ENCODE peak calls at places on chromosomes 11 and 22, in seven cellular contexts. One of them, this sample, is unnamed.

GRCh38 chr22:42083119-42083518 is 3.6 kb downstream of the SMDT1 start:
- DNase-seq in dorsolateral prefrontal cortex: no peak
- DNase-seq in choroid plexus epithelial cell: no peak
- DNase-seq in retinal pigment epithelial cell: no peak
- DNase-seq in tibial artery: no peak
- DNase-seq in heart right ventricle: no peak
- DNase-seq in heart left ventricle: no peak
- DNase-seq in this sample: no peak

GRCh38 chr22:47865626-47866025 is 1103.2 kb downstream of the TBC1D22A start:
- DNase-seq in heart right ventricle: no peak
- DNase-seq in heart left ventricle: no peak
- DNase-seq in retinal pigment epithelial cell: no peak
- DNase-seq in dorsolateral prefrontal cortex: no peak
- DNase-seq in tibial artery: no peak
- DNase-seq in choroid plexus epithelial cell: no peak
- DNase-seq in this sample: peak; percentile 26

GRCh38 chr11:120652705-120653335 is 141.3 kb downstream of the GRIK4 start:
- DNase-seq in tibial artery: no peak
- DNase-seq in dorsolateral prefrontal cortex: no peak
- DNase-seq in choroid plexus epithelial cell: peak; percentile 17
- DNase-seq in heart left ventricle: no peak
- DNase-seq in heart right ventricle: no peak
- DNase-seq in retinal pigment epithelial cell: no peak
- DNase-seq in this sample: peak; percentile 5

GRCh38 chr11:61153593-61154090 is 7.6 kb downstream of the VPS37C start:
- DNase-seq in tibial artery: no peak
- DNase-seq in choroid plexus epithelial cell: peak; percentile 45
- DNase-seq in dorsolateral prefrontal cortex: no peak
- DNase-seq in heart left ventricle: no peak
- DNase-seq in heart right ventricle: no peak
- DNase-seq in retinal pigment epithelial cell: no peak
- DNase-seq in this sample: no peak

GRCh38 chr11:2913029-2913431 is 16.2 kb downstream of the PHLDA2 start:
- DNase-seq in choroid plexus epithelial cell: peak; percentile 67
- DNase-seq in retinal pigment epithelial cell: no peak
- DNase-seq in heart right ventricle: no peak
- DNase-seq in tibial artery: no peak
- DNase-seq in dorsolateral prefrontal cortex: no peak
- DNase-seq in heart left ventricle: no peak
- DNase-seq in this sample: no peak

GRCh38 chr11:61787928-61788491 is 4.4 kb downstream of the TMEM258 start:
- DNase-seq in retinal pigment epithelial cell: peak; percentile 77
- DNase-seq in heart right ventricle: no peak
- DNase-seq in heart left ventricle: no peak
- DNase-seq in dorsolateral prefrontal cortex: no peak
- DNase-seq in tibial artery: no peak
- DNase-seq in choroid plexus epithelial cell: peak; percentile 90
- DNase-seq in this sample: peak; percentile 56

GRCh38 chr11:66768088-66768521 is 39.1 kb upstream of the SPTBN2 start:
- DNase-seq in dorsolateral prefrontal cortex: no peak
- DNase-seq in tibial artery: no peak
- DNase-seq in retinal pigment epithelial cell: no peak
- DNase-seq in heart left ventricle: no peak
- DNase-seq in choroid plexus epithelial cell: peak; percentile 62
- DNase-seq in heart right ventricle: peak; percentile 23
- DNase-seq in this sample: peak; percentile 96

GRCh38 chr22:36913431-36914382 is at the start of gene CSF2RB:
- DNase-seq in retinal pigment epithelial cell: no peak
- DNase-seq in choroid plexus epithelial cell: no peak
- DNase-seq in heart right ventricle: peak; percentile 36
- DNase-seq in heart left ventricle: peak; percentile 33
- DNase-seq in tibial artery: peak; percentile 53
- DNase-seq in dorsolateral prefrontal cortex: no peak
- DNase-seq in this sample: no peak

GRCh38 chr11:94279996-94280395 is 24.4 kb upstream of the IZUMO1R start:
- DNase-seq in heart right ventricle: no peak
- DNase-seq in tibial artery: no peak
- DNase-seq in retinal pigment epithelial cell: no peak
- DNase-seq in heart left ventricle: no peak
- DNase-seq in choroid plexus epithelial cell: no peak
- DNase-seq in dorsolateral prefrontal cortex: no peak
- DNase-seq in this sample: no peak

GRCh38 chr11:108734956-108735559 is 70.2 kb downstream of the DDX10 start:
- DNase-seq in heart right ventricle: no peak
- DNase-seq in choroid plexus epithelial cell: peak; percentile 49
- DNase-seq in dorsolateral prefrontal cortex: no peak
- DNase-seq in heart left ventricle: no peak
- DNase-seq in retinal pigment epithelial cell: no peak
- DNase-seq in tibial artery: no peak
- DNase-seq in this sample: peak; percentile 44

GRCh38 chr22:21764038-21764804 is 28.6 kb upstream of the YPEL1 start:
- DNase-seq in tibial artery: no peak
- DNase-seq in heart right ventricle: no peak
- DNase-seq in heart left ventricle: no peak
- DNase-seq in retinal pigment epithelial cell: no peak
- DNase-seq in dorsolateral prefrontal cortex: no peak
- DNase-seq in choroid plexus epithelial cell: no peak
- DNase-seq in this sample: no peak

GRCh38 chr11:122663764-122664163 is 8.2 kb downstream of the UBASH3B start:
- DNase-seq in tibial artery: no peak
- DNase-seq in dorsolateral prefrontal cortex: no peak
- DNase-seq in choroid plexus epithelial cell: no peak
- DNase-seq in heart right ventricle: no peak
- DNase-seq in retinal pigment epithelial cell: no peak
- DNase-seq in heart left ventricle: no peak
- DNase-seq in this sample: no peak

GRCh38 chr22:40107756-40108437 is 69.8 kb upstream of the TNRC6B start:
- DNase-seq in heart left ventricle: peak; percentile 16
- DNase-seq in tibial artery: no peak
- DNase-seq in heart right ventricle: peak; percentile 10
- DNase-seq in choroid plexus epithelial cell: peak; percentile 35
- DNase-seq in retinal pigment epithelial cell: no peak
- DNase-seq in dorsolateral prefrontal cortex: no peak
- DNase-seq in this sample: peak; percentile 55

GRCh38 chr22:35913925-35914324 is 114.7 kb downstream of the RBFOX2 start:
- DNase-seq in dorsolateral prefrontal cortex: no peak
- DNase-seq in heart left ventricle: no peak
- DNase-seq in retinal pigment epithelial cell: no peak
- DNase-seq in tibial artery: no peak
- DNase-seq in heart right ventricle: no peak
- DNase-seq in choroid plexus epithelial cell: no peak
- DNase-seq in this sample: no peak

GRCh38 chr22:19847345-19847632 is 7.4 kb downstream of the GNB1L start:
- DNase-seq in choroid plexus epithelial cell: no peak
- DNase-seq in tibial artery: no peak
- DNase-seq in heart left ventricle: no peak
- DNase-seq in retinal pigment epithelial cell: no peak
- DNase-seq in dorsolateral prefrontal cortex: no peak
- DNase-seq in heart right ventricle: no peak
- DNase-seq in this sample: no peak

GRCh38 chr22:18927020-18927419 is 9.1 kb downstream of the PRODH start:
- DNase-seq in choroid plexus epithelial cell: no peak
- DNase-seq in dorsolateral prefrontal cortex: no peak
- DNase-seq in heart left ventricle: no peak
- DNase-seq in tibial artery: no peak
- DNase-seq in retinal pigment epithelial cell: no peak
- DNase-seq in heart right ventricle: no peak
- DNase-seq in this sample: no peak

GRCh38 chr11:95453616-95454118 is 222.7 kb upstream of the SESN3 start:
- DNase-seq in choroid plexus epithelial cell: no peak
- DNase-seq in heart right ventricle: peak; percentile 63
- DNase-seq in heart left ventricle: peak; percentile 59
- DNase-seq in retinal pigment epithelial cell: peak; percentile 69
- DNase-seq in dorsolateral prefrontal cortex: no peak
- DNase-seq in tibial artery: no peak
- DNase-seq in this sample: peak; percentile 87

GRCh38 chr22:50308597-50308935 is 1.1 kb upstream of the PLXNB2 start:
- DNase-seq in heart right ventricle: peak; percentile 91
- DNase-seq in retinal pigment epithelial cell: no peak
- DNase-seq in tibial artery: peak; percentile 86
- DNase-seq in choroid plexus epithelial cell: no peak
- DNase-seq in heart left ventricle: peak; percentile 94
- DNase-seq in dorsolateral prefrontal cortex: peak; percentile 34
- DNase-seq in this sample: no peak

GRCh38 chr11:66126808-66127555 is 56.9 kb downstream of the PACS1 start:
- DNase-seq in retinal pigment epithelial cell: no peak
- DNase-seq in tibial artery: peak; percentile 60
- DNase-seq in heart left ventricle: peak; percentile 70
- DNase-seq in heart right ventricle: peak; percentile 67
- DNase-seq in choroid plexus epithelial cell: peak; percentile 86
- DNase-seq in dorsolateral prefrontal cortex: peak; percentile 39
- DNase-seq in this sample: peak; percentile 96

GRCh38 chr11:18715476-18715875 is 10.5 kb downstream of the IGSF22 start:
- DNase-seq in dorsolateral prefrontal cortex: no peak
- DNase-seq in tibial artery: no peak
- DNase-seq in heart right ventricle: no peak
- DNase-seq in choroid plexus epithelial cell: no peak
- DNase-seq in heart left ventricle: no peak
- DNase-seq in retinal pigment epithelial cell: no peak
- DNase-seq in this sample: no peak

GRCh38 chr11:124329787-124330478 is 9.9 kb upstream of the OR8D2 start:
- DNase-seq in tibial artery: no peak
- DNase-seq in heart left ventricle: no peak
- DNase-seq in heart right ventricle: no peak
- DNase-seq in choroid plexus epithelial cell: peak; percentile 40
- DNase-seq in dorsolateral prefrontal cortex: no peak
- DNase-seq in retinal pigment epithelial cell: no peak
- DNase-seq in this sample: peak; percentile 1

DNA sequence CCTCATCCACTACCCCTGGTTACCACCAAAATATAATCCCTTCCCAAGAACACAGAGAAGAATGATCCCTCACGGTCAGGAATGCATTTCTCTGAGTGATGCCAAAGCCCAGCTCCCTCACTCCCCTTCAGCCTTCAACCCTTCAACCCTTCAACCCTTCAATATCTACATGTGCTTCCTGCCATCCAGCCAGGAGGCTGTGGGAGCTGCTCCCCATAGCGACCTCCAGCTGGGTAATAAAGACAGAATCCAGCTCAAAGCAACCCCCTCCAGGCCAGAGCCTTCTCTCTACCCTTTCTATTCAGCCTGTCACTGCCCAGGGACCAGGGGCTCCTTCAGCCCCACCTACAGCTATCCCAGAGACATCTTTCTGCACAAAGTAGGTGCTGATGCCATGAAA is 2.7 kb downstream of the ARHGAP1 start:
- DNase-seq in retinal pigment epithelial cell: no peak
- DNase-seq in tibial artery: no peak
- DNase-seq in dorsolateral prefrontal cortex: no peak
- DNase-seq in choroid plexus epithelial cell: no peak
- DNase-seq in heart left ventricle: no peak
- DNase-seq in heart right ventricle: no peak
- DNase-seq in this sample: no peak
- H3K4me3 ChIP-seq in retinal pigment epithelial cell: no peak overlapping the region
- H3K4me3 ChIP-seq in tibial artery: no peak overlapping the region
- H3K4me3 ChIP-seq in dorsolateral prefrontal cortex: peak overlapping the region; percentile 26
- H3K4me3 ChIP-seq in choroid plexus epithelial cell: no peak overlapping the region
- H3K4me3 ChIP-seq in heart left ventricle: no peak overlapping the region
- H3K4me3 ChIP-seq in heart right ventricle: no peak overlapping the region
- H3K4me3 ChIP-seq in this sample: no peak overlapping the region

GRCh38 chr22:23216331-23217170 is 36.2 kb downstream of the BCR start:
- DNase-seq in dorsolateral prefrontal cortex: no peak
- DNase-seq in heart right ventricle: no peak
- DNase-seq in retinal pigment epithelial cell: no peak
- DNase-seq in heart left ventricle: no peak
- DNase-seq in tibial artery: no peak
- DNase-seq in choroid plexus epithelial cell: no peak
- DNase-seq in this sample: no peak
- TF ChIP-seq CTCF in dorsolateral prefrontal cortex: no peak
- TF ChIP-seq CTCF in heart right ventricle: no peak
- TF ChIP-seq CTCF in retinal pigment epithelial cell: no peak
- TF ChIP-seq CTCF in heart left ventricle: no peak
- TF ChIP-seq CTCF in tibial artery: no peak
- TF ChIP-seq CTCF in choroid plexus epithelial cell: no peak
- TF ChIP-seq CTCF in this sample: no peak

GRCh38 chr11:35215945-35216344 is 77.0 kb downstream of the CD44 start:
- DNase-seq in heart left ventricle: no peak
- DNase-seq in heart right ventricle: no peak
- DNase-seq in tibial artery: no peak
- DNase-seq in choroid plexus epithelial cell: no peak
- DNase-seq in dorsolateral prefrontal cortex: no peak
- DNase-seq in retinal pigment epithelial cell: no peak
- DNase-seq in this sample: no peak

GRCh38 chr11:35214181-35214770 is 75.3 kb downstream of the CD44 start:
- DNase-seq in choroid plexus epithelial cell: peak; percentile 82
- DNase-seq in dorsolateral prefrontal cortex: no peak
- DNase-seq in heart right ventricle: no peak
- DNase-seq in tibial artery: no peak
- DNase-seq in heart left ventricle: no peak
- DNase-seq in retinal pigment epithelial cell: no peak
- DNase-seq in this sample: no peak

GRCh38 chr11:35218956-35219355 is 80.0 kb downstream of the CD44 start:
- DNase-seq in heart right ventricle: no peak
- DNase-seq in heart left ventricle: no peak
- DNase-seq in tibial artery: no peak
- DNase-seq in choroid plexus epithelial cell: peak; percentile 66
- DNase-seq in dorsolateral prefrontal cortex: no peak
- DNase-seq in retinal pigment epithelial cell: no peak
- DNase-seq in this sample: no peak

GRCh38 chr11:35214792-35215193 is 75.8 kb downstream of the CD44 start:
- DNase-seq in dorsolateral prefrontal cortex: no peak
- DNase-seq in retinal pigment epithelial cell: peak; percentile 71
- DNase-seq in heart left ventricle: no peak
- DNase-seq in tibial artery: no peak
- DNase-seq in heart right ventricle: no peak
- DNase-seq in choroid plexus epithelial cell: peak; percentile 99
- DNase-seq in this sample: peak; percentile 87

GRCh38 chr11:35216962-35217667 is 78.1 kb downstream of the CD44 start:
- DNase-seq in retinal pigment epithelial cell: no peak
- DNase-seq in tibial artery: no peak
- DNase-seq in choroid plexus epithelial cell: peak; percentile 35
- DNase-seq in dorsolateral prefrontal cortex: no peak
- DNase-seq in heart right ventricle: no peak
- DNase-seq in heart left ventricle: no peak
- DNase-seq in this sample: no peak
- H3K4me3 ChIP-seq in retinal pigment epithelial cell: no peak overlapping the region
- H3K4me3 ChIP-seq in tibial artery: no peak overlapping the region
- H3K4me3 ChIP-seq in choroid plexus epithelial cell: no peak overlapping the region
- H3K4me3 ChIP-seq in dorsolateral prefrontal cortex: no peak overlapping the region
- H3K4me3 ChIP-seq in heart right ventricle: no peak overlapping the region
- H3K4me3 ChIP-seq in heart left ventricle: no peak overlapping the region
- H3K4me3 ChIP-seq in this sample: no peak overlapping the region

DNA sequence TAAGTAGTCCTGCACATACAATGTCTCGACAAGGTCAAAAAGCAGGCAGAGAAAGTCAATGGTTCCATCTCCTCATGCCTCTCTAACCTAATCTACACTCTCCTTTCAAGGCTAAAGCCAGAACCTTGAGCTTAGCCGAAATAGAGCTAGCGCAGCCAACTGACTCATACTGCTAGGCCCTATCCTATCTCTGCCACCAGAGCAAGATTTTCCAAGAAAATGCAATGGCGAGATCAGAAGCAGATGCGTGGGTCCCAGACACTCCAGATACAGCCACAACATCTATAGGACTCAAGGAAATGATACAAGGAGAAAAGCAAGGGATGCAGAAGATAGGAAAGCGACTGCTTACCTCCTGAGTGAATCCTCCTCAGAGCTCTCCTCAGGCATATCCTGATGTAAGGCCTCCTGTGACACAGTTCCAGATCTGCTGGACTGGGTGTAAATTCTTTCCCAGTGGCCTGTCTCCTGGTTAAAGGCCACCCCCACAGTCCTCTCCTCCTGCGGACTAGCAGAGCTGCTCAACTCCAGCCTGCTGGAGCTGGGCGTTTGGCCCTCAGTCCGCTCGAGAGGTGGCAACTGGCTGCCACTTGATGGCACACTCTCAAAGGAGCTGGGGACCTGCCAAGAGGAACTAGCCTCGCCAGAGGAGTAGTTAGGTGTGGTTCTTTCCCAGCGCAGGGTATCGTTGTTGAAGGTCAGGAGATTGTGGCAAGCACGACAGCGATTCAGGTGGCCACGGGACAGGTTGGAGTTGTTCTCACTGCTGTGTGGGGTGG is 52.0 kb downstream of the AMBRA1 start:
- DNase-seq in dorsolateral prefrontal cortex: peak; percentile 79
- DNase-seq in tibial artery: no peak
- DNase-seq in retinal pigment epithelial cell: no peak
- DNase-seq in heart left ventricle: peak; percentile 27
- DNase-seq in heart right ventricle: peak; percentile 44
- DNase-seq in choroid plexus epithelial cell: no peak
- DNase-seq in this sample: no peak
- TF ChIP-seq CTCF in dorsolateral prefrontal cortex: no peak
- TF ChIP-seq CTCF in tibial artery: no peak
- TF ChIP-seq CTCF in retinal pigment epithelial cell: no peak
- TF ChIP-seq CTCF in heart left ventricle: peak; percentile 15
- TF ChIP-seq CTCF in heart right ventricle: peak; percentile 19
- TF ChIP-seq CTCF in choroid plexus epithelial cell: no peak
- TF ChIP-seq CTCF in this sample: peak; percentile 18

This sample was measured in epithelial cell of esophagus.